ENCODE peak calls at places on chromosomes 5 and 9, in four cellular contexts. One of them, this sample, is unnamed.

GRCh38 chr9:131577005-131578000 is 32.0 kb downstream of the PRRT1B start:
- DNase-seq in HepG2: no peak
- DNase-seq in GM12878: no peak
- DNase-seq in K562: no peak
- DNase-seq in this sample: no peak

GRCh38 chr5:78594946-78595921 is 53.3 kb downstream of the LHFPL2 start:
- DNase-seq in K562: peak; percentile 52
- DNase-seq in HepG2: peak; percentile 88
- DNase-seq in GM12878: no peak
- DNase-seq in this sample: no peak

GRCh38 chr5:78360674-78361225 is 333 bp downstream of the SCAMP1 start:
- DNase-seq in HepG2: no peak
- DNase-seq in K562: peak; percentile 65
- DNase-seq in GM12878: no peak
- DNase-seq in this sample: peak; percentile 75

GRCh38 chr9:76365028-76365427 is 29.2 kb downstream of the RFK start:
- DNase-seq in HepG2: peak; percentile 78
- DNase-seq in K562: no peak
- DNase-seq in GM12878: no peak
- DNase-seq in this sample: no peak

GRCh38 chr9:118209343-118209742 is 505.1 kb downstream of the TLR4 start:
- DNase-seq in HepG2: no peak
- DNase-seq in K562: no peak
- DNase-seq in GM12878: no peak
- DNase-seq in this sample: no peak

GRCh38 chr9:2346277-2346913 is 275.2 kb upstream of the VLDLR start:
- DNase-seq in GM12878: no peak
- DNase-seq in HepG2: no peak
- DNase-seq in K562: no peak
- DNase-seq in this sample: no peak

GRCh38 chr5:148850836-148851235 is 24.4 kb downstream of the ADRB2 start:
- DNase-seq in GM12878: no peak
- DNase-seq in HepG2: no peak
- DNase-seq in K562: no peak
- DNase-seq in this sample: no peak

GRCh38 chr9:35510745-35511428 is 21.0 kb downstream of the RUSC2 start:
- DNase-seq in K562: no peak
- DNase-seq in HepG2: peak; percentile 88
- DNase-seq in GM12878: no peak
- DNase-seq in this sample: no peak

GRCh38 chr5:149392718-149393117 is 13.6 kb upstream of the IL17B start:
- DNase-seq in GM12878: no peak
- DNase-seq in K562: no peak
- DNase-seq in HepG2: no peak
- DNase-seq in this sample: no peak

GRCh38 chr5:13478831-13479465 is 465.5 kb downstream of the DNAH5 start:
- DNase-seq in HepG2: peak; percentile 24
- DNase-seq in K562: peak; percentile 12
- DNase-seq in GM12878: no peak
- DNase-seq in this sample: peak; percentile 41

GRCh38 chr9:93644397-93645088 is 68.2 kb downstream of the PHF2 start:
- DNase-seq in GM12878: no peak
- DNase-seq in HepG2: no peak
- DNase-seq in K562: no peak
- DNase-seq in this sample: no peak

GRCh38 chr5:134568761-134569725 is 43.6 kb downstream of the JADE2 start:
- DNase-seq in GM12878: no peak
- DNase-seq in K562: no peak
- DNase-seq in HepG2: no peak
- DNase-seq in this sample: peak; percentile 87

GRCh38 chr5:169945831-169946261 is 34.4 kb downstream of the INSYN2B start:
- DNase-seq in K562: no peak
- DNase-seq in HepG2: no peak
- DNase-seq in GM12878: no peak
- DNase-seq in this sample: peak; percentile 26

GRCh38 chr5:89676634-89677033 is 732.9 kb downstream of the CETN3 start:
- DNase-seq in K562: no peak
- DNase-seq in GM12878: no peak
- DNase-seq in HepG2: no peak
- DNase-seq in this sample: no peak

GRCh38 chr9:7802666-7803065 is 3.1 kb upstream of the DMAC1 start:
- DNase-seq in K562: no peak
- DNase-seq in HepG2: no peak
- DNase-seq in GM12878: no peak
- DNase-seq in this sample: no peak

GRCh38 chr9:71105192-71105591 is 16.2 kb downstream of the TRPM3 start:
- DNase-seq in GM12878: no peak
- DNase-seq in K562: no peak
- DNase-seq in HepG2: no peak
- DNase-seq in this sample: no peak

GRCh38 chr9:134339183-134339806 is 13.0 kb downstream of the RXRA start:
- DNase-seq in HepG2: no peak
- DNase-seq in K562: no peak
- DNase-seq in GM12878: no peak
- DNase-seq in this sample: no peak

GRCh38 chr9:133134419-133135190 is 13.6 kb upstream of the RALGDS start:
- DNase-seq in K562: no peak
- DNase-seq in GM12878: no peak
- DNase-seq in HepG2: no peak
- DNase-seq in this sample: no peak

GRCh38 chr5:76473676-76474075 is 70.6 kb downstream of the IQGAP2 start:
- DNase-seq in GM12878: no peak
- DNase-seq in K562: no peak
- DNase-seq in HepG2: no peak
- DNase-seq in this sample: no peak

GRCh38 chr9:137422668-137423000 is 328 bp downstream of the EXD3 start:
- DNase-seq in K562: peak; percentile 77
- DNase-seq in GM12878: no peak
- DNase-seq in HepG2: no peak
- DNase-seq in this sample: peak; percentile 79

GRCh38 chr5:124007675-124008398 is 495.9 kb downstream of the CSNK1G3 start:
- DNase-seq in K562: no peak
- DNase-seq in GM12878: no peak
- DNase-seq in HepG2: no peak
- DNase-seq in this sample: no peak

GRCh38 chr5:139565411-139566305 is 4.5 kb downstream of the UBE2D2 start:
- DNase-seq in GM12878: peak; percentile 83
- DNase-seq in K562: no peak
- DNase-seq in HepG2: no peak
- DNase-seq in this sample: no peak

GRCh38 chr5:115956957-115957356 is 5.3 kb upstream of the LVRN start:
- DNase-seq in K562: no peak
- DNase-seq in GM12878: no peak
- DNase-seq in HepG2: no peak
- DNase-seq in this sample: no peak
- TF ChIP-seq FOXM1 in K562: no peak
- TF ChIP-seq FOXM1 in GM12878: no peak
- TF ChIP-seq FOXM1 in HepG2: no peak
- TF ChIP-seq FOXM1 in this sample: no peak

DNA sequence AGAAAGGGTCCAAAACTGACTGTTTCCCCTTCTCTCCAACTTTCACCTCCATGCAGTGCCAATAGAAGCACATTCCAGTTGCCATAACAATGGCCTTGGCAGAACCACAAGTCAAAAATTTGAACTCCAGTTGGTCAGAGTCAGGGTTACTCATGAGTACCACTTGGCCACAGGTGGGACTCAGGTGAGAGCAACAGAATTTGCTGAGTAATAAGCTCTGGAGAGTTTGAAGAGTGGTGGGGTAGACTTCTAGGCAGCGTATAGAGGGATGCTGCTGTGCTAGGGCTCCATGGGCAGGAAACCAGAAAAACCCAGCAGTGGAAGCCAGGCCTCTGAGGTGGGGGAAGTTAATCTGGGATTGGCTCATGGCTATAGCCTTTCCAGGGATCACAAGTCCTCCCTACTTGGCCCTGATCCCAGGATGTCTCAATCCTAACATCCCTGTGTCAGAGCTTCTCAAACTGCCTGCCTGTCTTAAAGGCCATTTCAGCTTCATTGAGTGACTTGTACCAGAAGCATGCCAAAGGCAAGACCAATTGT is 30.2 kb downstream of the SNX18 start:
- DNase-seq in HepG2: peak; percentile 6
- DNase-seq in GM12878: no peak
- DNase-seq in K562: no peak
- DNase-seq in this sample: no peak
- TF ChIP-seq CHD2 in HepG2: no peak
- TF ChIP-seq CHD2 in GM12878: no peak
- TF ChIP-seq CHD2 in K562: no peak
- TF ChIP-seq CHD2 in this sample: no peak

DNA sequence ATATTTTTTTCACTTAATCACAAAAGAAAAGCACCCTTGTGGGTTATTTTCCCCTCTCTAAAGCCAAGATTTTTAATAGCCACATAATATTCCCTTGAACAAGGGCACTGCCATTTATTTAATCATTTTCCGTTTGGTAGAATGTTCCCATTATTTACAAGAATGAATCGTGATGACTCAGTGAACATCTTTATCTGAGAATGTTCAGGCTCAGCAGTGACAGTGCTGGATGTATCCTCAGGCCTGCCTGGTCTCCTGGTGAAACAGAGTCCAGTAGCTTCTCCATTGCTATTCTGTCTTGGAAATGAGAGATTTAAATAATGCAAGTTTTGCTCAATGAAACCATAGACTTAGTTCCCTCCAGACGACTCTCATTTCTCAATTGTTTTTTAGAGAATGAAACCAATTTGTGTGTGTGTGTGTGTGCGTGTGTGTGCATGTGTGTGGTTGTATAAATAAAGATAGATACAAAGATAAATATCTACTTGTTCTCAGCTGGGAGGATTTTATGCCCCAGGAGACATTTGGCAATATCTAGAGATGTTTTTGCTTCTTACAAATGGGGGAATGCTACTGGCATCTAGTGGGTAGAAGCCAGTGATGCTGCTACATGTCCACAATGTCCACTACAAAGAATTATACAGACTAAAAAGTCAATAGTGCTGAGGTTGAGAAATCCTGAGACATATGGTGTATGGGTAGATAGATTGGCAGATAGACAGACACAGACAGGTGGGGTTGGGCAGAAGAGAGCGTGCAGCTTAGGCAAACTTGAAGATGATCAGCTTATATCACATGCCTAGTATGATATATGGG is 55.0 kb downstream of the PAPPA start:
- DNase-seq in K562: no peak
- DNase-seq in HepG2: no peak
- DNase-seq in GM12878: no peak
- DNase-seq in this sample: no peak
- TF ChIP-seq FOXM1 in K562: no peak
- TF ChIP-seq FOXM1 in HepG2: no peak
- TF ChIP-seq FOXM1 in GM12878: no peak
- TF ChIP-seq FOXM1 in this sample: no peak

GRCh38 chr9:4592886-4593285 is 69.2 kb upstream of the PLPP6 start:
- DNase-seq in GM12878: no peak
- DNase-seq in HepG2: no peak
- DNase-seq in K562: no peak
- DNase-seq in this sample: no peak

GRCh38 chr9:4591123-4591500 is 71.0 kb upstream of the PLPP6 start:
- DNase-seq in HepG2: no peak
- DNase-seq in K562: no peak
- DNase-seq in GM12878: no peak
- DNase-seq in this sample: no peak

GRCh38 chr9:4590430-4591122 is 71.5 kb upstream of the PLPP6 start:
- DNase-seq in HepG2: no peak
- DNase-seq in K562: no peak
- DNase-seq in GM12878: no peak
- DNase-seq in this sample: no peak

GRCh38 chr9:4594545-4594944 is 67.5 kb upstream of the PLPP6 start:
- DNase-seq in K562: no peak
- DNase-seq in HepG2: no peak
- DNase-seq in GM12878: no peak
- DNase-seq in this sample: no peak

DNA sequence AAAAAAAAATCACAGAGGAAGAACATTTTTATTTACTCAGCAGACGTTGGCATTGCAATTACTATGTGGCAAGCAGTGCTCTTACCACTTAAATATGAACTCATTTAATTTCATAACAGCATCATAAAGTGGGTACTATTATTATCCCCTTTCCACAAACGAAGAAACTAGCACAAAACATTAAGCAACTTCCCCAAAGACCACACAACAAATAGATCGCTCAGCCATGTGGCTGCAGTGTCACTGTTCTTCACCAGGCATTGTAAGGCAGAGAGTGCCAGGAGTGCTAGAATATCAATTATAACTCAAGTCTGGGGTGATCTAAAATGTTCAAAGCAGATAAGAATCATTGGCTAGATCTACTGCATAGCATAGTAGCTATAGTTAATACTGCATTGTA is 69.8 kb upstream of the PLPP6 start:
- DNase-seq in K562: no peak
- DNase-seq in GM12878: no peak
- DNase-seq in HepG2: no peak
- DNase-seq in this sample: no peak
- TF ChIP-seq CHD2 in K562: no peak
- TF ChIP-seq CHD2 in GM12878: no peak
- TF ChIP-seq CHD2 in HepG2: no peak
- TF ChIP-seq CHD2 in this sample: no peak

GRCh38 chr5:137265457-137265856 is 233.7 kb downstream of the SPOCK1 start:
- DNase-seq in GM12878: no peak
- DNase-seq in K562: no peak
- DNase-seq in HepG2: no peak
- DNase-seq in this sample: no peak

GRCh38 chr5:137262818-137263217 is 236.3 kb downstream of the SPOCK1 start:
- DNase-seq in GM12878: no peak
- DNase-seq in K562: no peak
- DNase-seq in HepG2: no peak
- DNase-seq in this sample: no peak

GRCh38 chr5:137263319-137263718 is 235.8 kb downstream of the SPOCK1 start:
- DNase-seq in HepG2: no peak
- DNase-seq in K562: no peak
- DNase-seq in GM12878: no peak
- DNase-seq in this sample: no peak

GRCh38 chr5:137264041-137264440 is 235.1 kb downstream of the SPOCK1 start:
- DNase-seq in GM12878: no peak
- DNase-seq in HepG2: no peak
- DNase-seq in K562: no peak
- DNase-seq in this sample: no peak

GRCh38 chr5:137264573-137264972 is 234.6 kb downstream of the SPOCK1 start:
- DNase-seq in GM12878: no peak
- DNase-seq in HepG2: no peak
- DNase-seq in K562: no peak
- DNase-seq in this sample: no peak
- TF ChIP-seq FOXM1 in GM12878: no peak
- TF ChIP-seq FOXM1 in HepG2: no peak
- TF ChIP-seq FOXM1 in K562: no peak
- TF ChIP-seq FOXM1 in this sample: no peak